ENCODE peak calls at places on chromosomes 7 and 10, in four cellular contexts. K is neural progenitor cell, N is upper lobe of right lung, V is HCT116. Z is an unnamed sample.

GRCh38 chr7:7181519-7182155 is 707 bp upstream of the C1GALT1 start:
- DNase-seq in K (peak; percentile 49), N (peak; percentile 67), V (peak; percentile 32), Z (peak; percentile 78)

GRCh38 chr10:60649485-60650271 is 128.6 kb upstream of the CDK1 start:
- DNase-seq in K (no peak), N (no peak), V (no peak), Z (no peak)

GRCh38 chr7:151599401-151600227 is 79.9 kb upstream of the RHEB start:
- DNase-seq in K (no peak), N (no peak), V (peak; percentile 68), Z (no peak)

GRCh38 chr10:43229208-43230061 is 37.4 kb downstream of the RASGEF1A start:
- DNase-seq in K (peak; percentile 76), N (peak; percentile 73), V (no peak), Z (peak; percentile 72)

GRCh38 chr10:61280303-61280702 is 172.9 kb downstream of the TMEM26 start:
- DNase-seq in K (no peak), N (no peak), V (no peak), Z (no peak)

GRCh38 chr7:99762680-99763327 is 21.2 kb downstream of the CYP3A4 start:
- DNase-seq in K (no peak), N (no peak), V (no peak), Z (no peak)

GRCh38 chr10:74916283-74916682 is 89.9 kb downstream of the KAT6B start:
- DNase-seq in K (no peak), N (no peak), V (no peak), Z (no peak)

GRCh38 chr7:152876749-152877148 is 117.2 kb downstream of the ACTR3B start:
- DNase-seq in K (no peak), N (peak; percentile 20), V (no peak), Z (no peak)

DNA sequence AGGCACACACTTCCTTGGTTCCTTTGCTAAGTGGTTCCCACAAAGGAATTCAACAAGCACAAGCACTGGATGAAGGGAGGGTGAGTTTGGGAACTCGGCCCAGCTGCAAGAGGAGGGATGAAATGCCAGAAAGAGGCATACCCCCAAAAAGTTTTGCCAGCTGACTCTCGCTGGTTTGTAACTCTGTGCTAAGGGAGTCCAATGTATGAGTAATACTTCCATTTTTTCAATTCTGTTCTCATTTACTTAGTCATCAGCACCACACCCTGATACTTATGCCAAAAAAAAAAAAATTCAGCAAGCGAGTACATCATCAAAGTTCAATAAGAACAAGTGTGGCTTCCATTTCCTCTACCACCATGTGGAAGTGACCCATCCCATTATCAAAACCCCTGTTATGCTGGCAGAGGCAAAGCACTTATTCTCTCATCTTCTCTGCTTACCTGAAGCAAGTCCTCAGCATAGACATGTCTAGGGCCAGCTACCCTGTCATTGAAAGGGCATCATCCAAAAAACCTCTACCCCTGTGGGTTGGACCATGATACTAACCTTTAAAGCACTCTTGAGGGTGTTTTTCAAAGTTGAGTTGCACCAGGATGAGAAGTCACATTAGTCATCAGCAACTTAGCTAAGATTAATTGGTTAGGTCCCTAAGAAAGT is 6.9 kb upstream of the HYCC1 start:
- DNase-seq in K (no peak), N (no peak), V (peak; percentile 27), Z (no peak)
- H3K4me3 ChIP-seq in K (no peak overlapping the region), N (no peak overlapping the region), V (peak overlapping the region; percentile 14), Z (no peak overlapping the region)

DNA sequence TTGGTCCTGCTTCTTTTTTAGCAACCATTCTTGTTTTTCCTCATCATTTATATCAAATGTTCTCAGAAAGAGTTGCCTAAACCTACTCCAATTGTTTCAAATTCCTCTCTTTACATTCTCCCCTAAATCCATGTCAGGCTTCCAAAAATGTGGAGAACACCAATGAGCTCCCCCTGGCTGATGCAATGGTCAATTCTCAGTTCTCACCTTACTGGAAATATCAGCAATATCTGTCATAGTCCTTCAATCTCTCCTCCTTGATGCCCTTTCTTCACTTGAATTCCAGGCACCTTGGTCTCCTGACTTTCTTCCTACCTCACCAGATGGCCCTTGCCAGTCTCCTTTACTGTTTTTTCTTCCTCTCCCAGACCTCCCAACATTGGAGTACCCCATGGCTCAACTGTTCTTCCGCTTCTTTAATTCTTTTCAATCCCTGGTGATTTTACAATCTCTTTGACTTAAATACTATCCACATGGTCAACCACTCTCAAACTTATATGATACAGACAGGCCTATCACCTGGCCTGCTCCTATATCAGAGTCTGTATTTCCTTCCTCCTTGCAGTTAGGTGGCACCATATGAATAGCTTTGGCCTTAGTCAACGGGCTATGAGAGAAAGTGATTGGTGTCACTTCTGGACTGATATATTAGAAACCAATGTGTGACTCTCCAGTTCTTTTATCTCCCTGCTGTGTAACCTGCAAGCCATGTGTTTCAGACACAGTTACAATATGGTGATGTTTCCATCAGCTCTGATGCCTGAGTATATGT is 47.4 kb upstream of the CAV2 start:
- DNase-seq in K (no peak), N (no peak), V (no peak), Z (no peak)
- H3K4me3 ChIP-seq in K (no peak overlapping the region), N (no peak overlapping the region), V (no peak overlapping the region), Z (no peak overlapping the region)

DNA sequence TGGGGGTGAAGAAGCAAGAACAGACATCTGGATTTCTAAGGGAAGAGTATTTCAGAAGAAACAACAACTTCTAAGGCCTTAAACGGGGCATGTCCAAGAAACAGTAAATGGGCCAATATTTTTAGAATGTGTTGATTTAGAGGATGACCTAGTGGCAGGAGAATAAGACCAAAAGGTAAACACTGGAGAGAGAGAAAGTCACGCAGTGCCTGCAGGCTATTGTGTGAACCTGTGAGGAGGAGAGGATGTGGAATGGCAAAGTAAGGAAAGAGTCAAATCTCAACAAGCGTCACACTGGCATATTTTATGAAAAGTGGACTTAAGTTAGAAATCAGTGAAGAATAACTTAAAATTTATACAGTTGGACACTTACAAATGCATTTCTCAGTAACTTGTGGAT is 78.1 kb upstream of the EGFR start:
- DNase-seq in K (no peak), N (no peak), V (no peak), Z (no peak)
- H3K4me3 ChIP-seq in K (no peak overlapping the region), N (no peak overlapping the region), V (no peak overlapping the region), Z (no peak overlapping the region)

DNA sequence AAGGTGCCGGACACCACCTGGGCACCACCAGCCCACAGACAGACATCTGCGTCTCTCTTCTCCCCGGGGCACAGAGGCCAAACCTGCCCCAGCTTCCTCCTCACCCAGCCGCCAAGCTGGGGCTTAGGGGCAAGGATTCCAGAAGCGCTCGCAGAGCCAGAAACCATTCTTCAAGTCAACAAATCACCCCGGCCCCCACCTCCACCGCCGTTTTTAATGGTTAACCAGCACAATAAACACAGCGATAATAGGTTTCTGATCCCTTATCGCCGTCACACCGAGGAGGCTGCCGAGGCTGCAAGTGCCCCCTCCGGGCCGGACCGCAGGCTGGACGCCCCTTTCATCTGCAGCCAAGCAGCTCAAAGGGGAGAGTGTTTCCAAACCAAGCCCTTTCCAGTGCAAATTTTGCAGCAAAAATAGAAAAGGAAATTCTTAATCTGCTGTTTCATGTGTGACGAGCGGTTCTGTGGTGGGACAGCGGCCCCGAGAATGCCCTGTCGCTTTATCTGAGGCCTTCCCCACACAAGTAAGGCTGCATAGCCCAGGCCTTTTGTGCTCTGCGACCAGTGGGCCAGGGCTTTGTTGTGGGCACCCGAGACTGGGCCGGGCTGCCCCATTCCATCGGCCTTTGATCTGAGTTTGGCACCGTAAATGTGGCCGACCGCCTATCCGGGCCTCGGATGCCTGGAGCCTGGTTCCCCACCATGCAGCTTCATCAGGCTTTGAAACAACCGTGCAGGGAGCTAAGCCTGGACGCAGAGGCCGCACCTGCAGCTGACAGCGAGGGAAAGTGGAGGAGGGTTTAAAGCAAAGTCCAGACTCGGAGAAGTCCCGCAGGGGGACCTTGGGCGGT is 83.2 kb downstream of the FOXL3 start:
- DNase-seq in K (peak; percentile 62), N (peak; percentile 63), V (no peak), Z (no peak)
- H3K4me3 ChIP-seq in K (no peak overlapping the region), N (no peak overlapping the region), V (no peak overlapping the region), Z (no peak overlapping the region)

GRCh38 chr7:69452797-69453196 is 145.5 kb upstream of the AUTS2 start:
- DNase-seq in K (no peak), N (no peak), V (no peak), Z (no peak)

DNA sequence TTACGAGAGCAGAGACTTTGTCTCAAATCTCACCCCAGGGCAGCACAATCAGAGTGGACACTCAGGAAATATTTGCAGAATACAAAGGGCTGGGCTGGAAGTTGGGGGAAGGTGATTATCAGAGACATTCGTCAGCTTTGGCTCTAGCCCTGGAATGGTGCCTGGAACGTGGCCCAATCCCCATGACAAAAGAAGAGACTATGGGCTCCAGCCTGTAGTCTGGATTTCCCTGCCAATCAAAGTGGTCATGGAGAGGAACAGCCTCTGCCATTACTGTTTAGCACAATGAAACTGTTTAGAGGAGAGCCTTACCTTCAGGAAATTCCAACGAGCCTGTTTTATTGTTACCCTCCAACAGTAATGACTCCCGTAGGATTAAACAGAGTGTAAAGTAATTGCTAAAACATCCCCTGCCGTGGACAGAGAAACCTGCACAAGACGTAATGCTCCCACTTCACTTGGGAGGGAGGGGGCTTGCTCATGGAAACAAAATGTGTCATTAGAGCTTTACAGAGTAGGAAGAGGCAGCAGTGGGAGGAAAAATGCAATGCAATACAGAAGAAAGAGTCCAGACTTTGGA is 140.3 kb upstream of the AUTS2 start:
- DNase-seq in K (peak; percentile 76), N (no peak), V (no peak), Z (no peak)
- H3K4me3 ChIP-seq in K (no peak overlapping the region), N (no peak overlapping the region), V (no peak overlapping the region), Z (no peak overlapping the region)

GRCh38 chr7:130912086-130912909 is 178.3 kb upstream of the KLF14 start:
- DNase-seq in K (no peak), N (no peak), V (no peak), Z (peak; percentile 45)
- H3K4me3 ChIP-seq in K (no peak overlapping the region), N (peak overlapping the region; percentile 55), V (peak overlapping the region; percentile 41), Z (peak overlapping the region; percentile 73)

DNA sequence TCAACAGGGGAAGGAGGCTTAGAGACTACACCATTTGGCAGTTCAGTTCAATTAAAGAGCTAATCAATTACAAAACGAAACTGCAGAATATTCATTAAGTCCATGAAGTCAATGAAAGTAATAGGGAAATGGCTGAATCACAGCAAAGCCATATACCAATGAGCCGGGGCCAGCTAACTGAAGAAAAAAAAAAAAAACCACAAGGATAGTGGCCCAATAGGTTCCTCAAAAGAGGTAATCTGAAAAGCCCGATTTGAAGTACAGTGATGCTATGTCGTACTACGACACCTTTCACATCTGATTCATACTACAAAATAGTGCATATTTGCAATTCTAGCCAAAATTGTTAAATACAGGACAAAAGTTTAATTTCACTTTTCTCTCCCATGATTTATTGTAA is 2.5 kb downstream of the ARHGAP12 start:
- DNase-seq in K (no peak), N (no peak), V (no peak), Z (no peak)
- H3K4me3 ChIP-seq in K (peak overlapping the region; percentile 74), N (no peak overlapping the region), V (peak overlapping the region; percentile 73), Z (no peak overlapping the region)

GRCh38 chr7:90625051-90625450 is 28.9 kb downstream of the CDK14 start:
- DNase-seq in K (no peak), N (no peak), V (no peak), Z (no peak)
- H3K4me3 ChIP-seq in K (peak overlapping the region; percentile 14), N (no peak overlapping the region), V (no peak overlapping the region), Z (no peak overlapping the region)